ENCODE peak calls at places on chromosomes 5 and 9, in four cellular contexts. P is A549, D is GM12878, A is stomach. X is an unnamed sample.
A peak's percentile ranks its signal among the peaks of the same experiment; 100 is the strongest.

GRCh38 chr9:15142903-15143534 is 164.0 kb downstream of the TTC39B start:
- DNase-seq in P (peak; percentile 66), D (no peak), A (no peak), X (no peak)

GRCh38 chr5:43643750-43644149 is 40.8 kb downstream of the NNT start:
- DNase-seq in P (no peak), D (no peak), A (no peak), X (no peak)

GRCh38 chr9:112546149-112547012 is 59.8 kb downstream of the KIAA1958 start:
- DNase-seq in P (no peak), D (no peak), A (no peak), X (no peak)

GRCh38 chr9:135692410-135692809 is 6.9 kb downstream of the SOHLH1 start:
- DNase-seq in P (no peak), D (no peak), A (no peak), X (no peak)

GRCh38 chr5:116668361-116668760 is 93.7 kb upstream of the SEMA6A start:
- DNase-seq in P (no peak), D (no peak), A (no peak), X (no peak)

GRCh38 chr5:105088961-105089360 is 1526.4 kb upstream of the NUDT12 start:
- DNase-seq in P (no peak), D (no peak), A (no peak), X (no peak)

GRCh38 chr5:17228833-17229291 is 11.4 kb downstream of the BASP1 start:
- DNase-seq in P (no peak), D (peak; percentile 66), A (no peak), X (no peak)

GRCh38 chr9:110129460-110129859 is 78.5 kb downstream of the C9orf152 start:
- DNase-seq in P (no peak), D (no peak), A (no peak), X (no peak)

GRCh38 chr9:136044207-136044970 is 50.7 kb downstream of the NACC2 start:
- DNase-seq in P (no peak), D (no peak), A (peak; percentile 14), X (no peak)

GRCh38 chr5:139807647-139808030 is 12.0 kb downstream of the PSD2 start:
- DNase-seq in P (no peak), D (no peak), A (no peak), X (no peak)

GRCh38 chr9:70488793-70489105 is 74.3 kb upstream of the KLF9 start:
- DNase-seq in P (no peak), D (no peak), A (no peak), X (peak; percentile 29)

GRCh38 chr9:6923081-6923480 is 165.3 kb downstream of the KDM4C start:
- DNase-seq in P (no peak), D (no peak), A (no peak), X (no peak)

GRCh38 chr5:115977096-115977495 is 14.8 kb downstream of the LVRN start:
- DNase-seq in P (no peak), D (peak; percentile 48), A (no peak), X (no peak)

GRCh38 chr5:151251001-151251551 is 1.9 kb upstream of the GM2A start:
- DNase-seq in P (no peak), D (peak; percentile 49), A (no peak), X (no peak)

GRCh38 chr5:163005949-163006348 is 431.4 kb upstream of the CCNG1 start:
- DNase-seq in P (no peak), D (no peak), A (no peak), X (no peak)

GRCh38 chr9:133201424-133202144 is 7.5 kb downstream of the OBP2B start:
- DNase-seq in P (no peak), D (no peak), A (peak; percentile 14), X (no peak)

GRCh38 chr9:14782652-14783051 is 60.1 kb upstream of the CER1 start:
- DNase-seq in P (no peak), D (no peak), A (no peak), X (no peak)

GRCh38 chr5:109299557-109299956 is 110.2 kb downstream of the PJA2 start:
- DNase-seq in P (no peak), D (no peak), A (no peak), X (no peak)

GRCh38 chr5:34703767-34704324 is 47.7 kb downstream of the RAI14 start:
- DNase-seq in P (no peak), D (no peak), A (no peak), X (no peak)

GRCh38 chr5:171681667-171682066 is 104.0 kb upstream of the SMIM23 start:
- DNase-seq in P (no peak), D (no peak), A (no peak), X (no peak)

GRCh38 chr5:149166591-149167100 is 25.4 kb downstream of the ABLIM3 start:
- DNase-seq in P (no peak), D (no peak), A (no peak), X (no peak)

GRCh38 chr5:58407042-58407709 is 52.7 kb downstream of the PLK2 start:
- DNase-seq in P (peak; percentile 75), D (no peak), A (no peak), X (no peak)

GRCh38 chr9:125428060-125428481 is 166.4 kb downstream of the GAPVD1 start:
- DNase-seq in P (peak; percentile 42), D (no peak), A (peak; percentile 36), X (no peak)

GRCh38 chr9:109817146-109817845 is 37.3 kb downstream of the PALM2AKAP2 start:
- DNase-seq in P (no peak), D (no peak), A (no peak), X (no peak)

GRCh38 chr5:54217826-54218503 is 92.4 kb downstream of the ARL15 start:
- DNase-seq in P (peak; percentile 77), D (no peak), A (peak; percentile 27), X (peak; percentile 45)

GRCh38 chr5:54632131-54632551 is 114.6 kb downstream of the SNX18 start:
- DNase-seq in P (no peak), D (no peak), A (no peak), X (peak; percentile 55)

GRCh38 chr5:65790371-65791163 is 68.6 kb downstream of the NLN start:
- DNase-seq in P (no peak), D (no peak), A (no peak), X (no peak)

GRCh38 chr5:172770374-172770674 is 671 bp downstream of the DUSP1 start:
- DNase-seq in P (no peak), D (no peak), A (no peak), X (no peak)

GRCh38 chr5:151688406-151688805 is 1.7 kb upstream of the SPARC start:
- DNase-seq in P (no peak), D (no peak), A (no peak), X (no peak)

GRCh38 chr5:131222731-131223130 is 41.1 kb upstream of the CDC42SE2 start:
- DNase-seq in P (no peak), D (no peak), A (no peak), X (no peak)

GRCh38 chr5:131226899-131227298 is 37.0 kb upstream of the CDC42SE2 start:
- DNase-seq in P (no peak), D (no peak), A (no peak), X (no peak)

GRCh38 chr5:131224387-131225191 is 39.3 kb upstream of the CDC42SE2 start:
- DNase-seq in P (no peak), D (peak; percentile 96), A (no peak), X (no peak)

GRCh38 chr5:131223751-131224386 is 40.0 kb upstream of the CDC42SE2 start:
- DNase-seq in P (no peak), D (no peak), A (no peak), X (no peak)

DNA sequence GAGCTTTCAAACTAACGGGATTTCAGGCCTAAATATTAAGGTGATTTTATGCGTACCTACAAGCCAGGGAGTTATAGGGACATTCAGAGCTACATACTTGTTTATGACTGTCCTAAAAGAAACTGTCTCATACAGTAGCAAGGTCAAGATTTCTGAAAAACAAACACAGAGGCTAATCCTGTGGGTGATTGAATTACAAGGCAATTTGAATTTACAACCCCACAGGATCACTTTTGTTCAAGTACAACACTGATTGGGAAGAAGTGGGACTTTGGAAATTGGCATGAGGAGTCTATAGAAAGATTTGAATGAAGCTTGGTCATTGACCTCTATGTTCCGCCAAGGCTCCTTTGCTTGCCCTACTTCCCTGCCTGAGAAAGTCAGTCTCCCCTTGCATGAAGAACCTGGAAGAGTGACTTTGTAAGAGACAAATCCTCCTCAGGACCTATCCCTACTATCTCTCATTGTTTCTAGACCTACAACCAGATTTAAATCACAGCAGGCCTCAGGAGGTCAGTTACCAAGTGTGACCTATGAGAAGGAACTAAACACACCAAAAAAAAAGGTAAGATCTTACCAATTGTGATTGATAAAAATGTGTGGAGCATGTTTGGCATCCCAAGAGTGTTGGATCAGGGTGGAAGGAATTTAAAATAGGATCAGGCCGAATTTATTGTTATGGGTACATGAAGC is 38.4 kb upstream of the CDC42SE2 start:
- DNase-seq in P (no peak), D (no peak), A (no peak), X (no peak)
- H3K4me1 ChIP-seq in P (peaks cover 11% of the 10 kb centered on the region), D (peaks cover 36% of the 10 kb centered on the region), A (no peaks in the 10 kb centered on the region), X (no peaks in the 10 kb centered on the region)

DNA sequence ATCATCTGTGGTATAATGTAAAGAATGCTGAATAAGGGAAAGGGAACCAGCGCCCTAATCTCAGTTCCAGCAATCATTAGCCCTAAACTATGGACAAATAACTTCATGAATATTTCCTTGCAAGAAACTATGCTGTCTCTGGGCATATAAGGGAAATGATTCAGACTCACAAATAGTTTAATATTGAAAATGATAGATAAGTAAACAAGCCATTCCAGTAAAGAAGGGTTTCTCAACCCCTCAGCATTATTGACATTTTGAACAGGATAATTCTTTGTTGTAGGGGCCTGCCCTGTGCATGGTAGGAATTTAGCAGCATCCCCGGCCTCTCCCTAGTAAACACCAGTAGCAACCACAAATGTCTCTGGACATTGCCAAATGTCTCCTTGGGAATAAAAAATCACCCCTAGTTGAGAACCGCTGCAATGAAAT is 23.8 kb downstream of the C5 start:
- DNase-seq in P (peak; percentile 91), D (no peak), A (no peak), X (no peak)
- TF ChIP-seq EP300 in P (peak; percentile 83), D (no peak), A (no peak), X (no peak)

GRCh38 chr9:134323741-134324358 is 2.4 kb upstream of the RXRA start:
- DNase-seq in P (no peak), D (no peak), A (peak; percentile 84), X (peak; percentile 44)

GRCh38 chr9:134326754-134327526 is 685 bp downstream of the RXRA start:
- DNase-seq in P (peak; percentile 28), D (no peak), A (no peak), X (peak; percentile 58)

GRCh38 chr9:134324359-134325095 is 1.7 kb upstream of the RXRA start:
- DNase-seq in P (no peak), D (no peak), A (no peak), X (peak; percentile 34)

GRCh38 chr9:134325813-134326753 is at the start of gene RXRA:
- DNase-seq in P (peak; percentile 85), D (no peak), A (peak; percentile 90), X (peak; percentile 90)

GRCh38 chr9:134325096-134325812 is 1.0 kb upstream of the RXRA start:
- DNase-seq in P (peak; percentile 39), D (no peak), A (peak; percentile 68), X (peak; percentile 81)
- H3K4me1 ChIP-seq in P (peaks cover 46% of the 10 kb centered on the region), D (no peaks in the 10 kb centered on the region), A (peaks cover 56% of the 10 kb centered on the region), X (peaks cover 18% of the 10 kb centered on the region)

GRCh38 chr9:35464056-35465025 is 25.6 kb upstream of the RUSC2 start:
- DNase-seq in P (no peak), D (no peak), A (no peak), X (no peak)
- TF ChIP-seq EP300 in P (no peak), D (no peak), A (no peak), X (no peak)

GRCh38 chr9:130124471-130124870 is 47.7 kb upstream of the NCS1 start:
- DNase-seq in P (no peak), D (no peak), A (no peak), X (peak; percentile 53)
- H3K4me1 ChIP-seq in P (no peaks in the 10 kb centered on the region), D (peaks cover 26% of the 10 kb centered on the region), A (no peaks in the 10 kb centered on the region), X (no peaks in the 10 kb centered on the region)